ENCODE peak calls at places on chromosomes 5 and 9, in eight cellular contexts. L is sigmoid colon; F is Peyer's patch; P is A549; W is CD4-positive, alpha-beta T cell; M is omental fat pad; R is suprapubic skin; B is kidney epithelial cell. C is an unnamed sample.

GRCh38 chr5:111863801-111864200 is 106.8 kb upstream of the NREP start:
- DNase-seq in F (no peak), R (no peak), B (peak), W (no peak), M (no peak), P (no peak), L (no peak), C (no peak)

GRCh38 chr9:113998114-113998513 is 80.0 kb downstream of the AMBP start:
- DNase-seq in F (peak), P (no peak), M (no peak), W (no peak), R (peak), L (no peak), B (no peak), C (no peak)

GRCh38 chr9:129504404-129504803 is 116.5 kb downstream of the C9orf50 start:
- DNase-seq in M (no peak), F (no peak), L (no peak), B (no peak), W (no peak), P (no peak), R (no peak), C (no peak)

GRCh38 chr5:123708074-123708806 is 196.3 kb downstream of the CSNK1G3 start:
- DNase-seq in L (no peak), M (no peak), B (no peak), W (no peak), F (no peak), P (peak), R (no peak), C (no peak)

GRCh38 chr5:41929035-41929434 is 4.0 kb downstream of the FBXO4 start:
- DNase-seq in W (no peak), R (no peak), M (no peak), P (no peak), F (no peak), L (no peak), B (no peak), C (no peak)

GRCh38 chr9:91391426-91392217 is 29.9 kb upstream of the AUH start:
- DNase-seq in M (no peak), L (no peak), W (no peak), B (no peak), R (no peak), F (no peak), P (no peak), C (no peak)

GRCh38 chr9:131397100-131397790 is 3.4 kb downstream of the PRRC2B start:
- DNase-seq in F (no peak), L (no peak), B (no peak), W (no peak), R (no peak), P (no peak), M (no peak), C (no peak)

GRCh38 chr9:135924628-135925338 is 17.4 kb upstream of the CAMSAP1 start:
- DNase-seq in P (no peak), L (no peak), F (no peak), R (peak), M (no peak), B (no peak), W (no peak), C (no peak)

GRCh38 chr5:164256351-164256750 is 750.9 kb downstream of the MAT2B start:
- DNase-seq in R (no peak), F (no peak), B (no peak), M (no peak), W (no peak), L (no peak), P (no peak), C (no peak)

GRCh38 chr5:75614165-75614564 is 2.9 kb downstream of the ANKDD1B start:
- DNase-seq in F (no peak), M (no peak), W (no peak), L (no peak), R (no peak), P (no peak), B (no peak), C (no peak)

GRCh38 chr5:138725153-138725884 is 27.9 kb upstream of the CTNNA1 start:
- DNase-seq in W (no peak), M (no peak), B (peak), L (peak), R (peak), P (peak), F (no peak), C (peak)
- TF ChIP-seq CTCF in W (no peak), M (no peak), B (peak), L (no peak), R (no peak), P (no peak), F (no peak), C (peak)

DNA sequence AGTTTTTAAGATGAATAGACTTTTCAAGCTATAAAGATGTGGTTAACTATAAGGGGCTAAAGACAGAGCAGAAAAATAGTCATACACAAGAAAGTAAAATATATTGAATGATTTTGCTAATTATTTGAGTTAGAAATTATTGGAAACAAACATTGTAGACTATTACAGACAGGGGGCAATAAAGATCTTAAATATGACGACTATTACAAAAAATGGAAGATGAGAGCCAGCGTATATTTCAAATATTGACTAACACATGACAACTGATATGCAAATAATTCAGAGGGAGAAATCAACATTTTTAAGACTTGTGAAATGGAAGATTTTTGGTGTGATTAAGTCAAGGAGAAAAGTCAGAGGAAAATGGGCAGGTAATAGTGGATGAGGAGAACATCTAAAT is 520.2 kb upstream of the NUDT12 start:
- DNase-seq in B (no peak), P (no peak), F (no peak), M (no peak), W (no peak), L (no peak), R (no peak), C (no peak)
- TF ChIP-seq CTCF in B (no peak), P (no peak), F (no peak), M (no peak), W (no peak), L (no peak), R (no peak), C (no peak)

DNA sequence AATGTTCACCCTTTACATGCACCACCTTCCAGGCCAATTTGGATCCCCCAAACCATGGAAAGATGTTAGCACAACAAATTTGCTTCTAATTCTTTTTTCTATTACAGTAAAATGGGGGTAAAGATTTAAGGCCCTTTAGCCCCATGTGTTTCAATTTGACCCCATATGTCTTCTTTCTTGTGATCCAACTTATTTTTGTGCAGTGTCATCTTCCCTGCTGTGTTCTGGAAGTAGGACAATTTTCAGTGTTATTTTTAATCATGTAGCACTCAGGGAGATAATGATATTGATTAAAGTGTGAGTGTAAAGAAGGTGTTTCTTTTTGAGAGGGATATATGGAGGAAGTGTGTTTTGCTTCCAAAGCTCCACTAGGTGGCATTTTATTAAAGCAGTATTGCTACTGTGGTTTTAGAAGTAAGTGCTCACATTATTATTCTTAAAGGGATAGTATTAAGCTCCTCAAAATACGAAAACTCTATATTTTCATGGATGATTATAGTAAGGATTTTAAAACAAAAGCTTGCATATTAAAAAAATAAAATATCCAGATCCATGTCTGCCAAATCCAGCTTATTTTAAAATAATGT is 118.7 kb upstream of the ATP10B start:
- DNase-seq in P (no peak), M (no peak), F (no peak), R (no peak), L (no peak), B (no peak), W (no peak), C (no peak)
- TF ChIP-seq CTCF in P (no peak), M (no peak), F (peak), R (no peak), L (no peak), B (peak), W (no peak), C (peak)

GRCh38 chr5:177601577-177602457 is 1.9 kb downstream of the B4GALT7 start:
- DNase-seq in R (no peak), P (peak), W (no peak), B (no peak), L (no peak), F (no peak), M (no peak), C (no peak)
- TF ChIP-seq CTCF in R (no peak), P (peak), W (no peak), B (peak), L (no peak), F (no peak), M (no peak), C (peak)